ENCODE peak calls at places on chromosomes 4 and X, in six cellular contexts. One of them, this sample, is unnamed.

GRCh38 chr4:1879491-1879890 is 8.3 kb downstream of the NSD2 start:
- DNase-seq in GM12878: no peak
- DNase-seq in HCT116: no peak
- DNase-seq in ovary: no peak
- DNase-seq in uterus: no peak
- DNase-seq in A549: no peak
- DNase-seq in this sample: no peak

GRCh38 chr4:41526628-41527027 is 11.3 kb upstream of the LIMCH1 start:
- DNase-seq in HCT116: no peak
- DNase-seq in A549: peak
- DNase-seq in uterus: no peak
- DNase-seq in ovary: no peak
- DNase-seq in GM12878: no peak
- DNase-seq in this sample: no peak

GRCh38 chr4:145098675-145099037 is 545 bp downstream of the ABCE1 start:
- DNase-seq in HCT116: peak
- DNase-seq in A549: peak
- DNase-seq in GM12878: no peak
- DNase-seq in uterus: no peak
- DNase-seq in ovary: no peak
- DNase-seq in this sample: no peak

GRCh38 chr4:67776746-67777145 is 22.6 kb upstream of the GNRHR start:
- DNase-seq in ovary: no peak
- DNase-seq in uterus: no peak
- DNase-seq in A549: no peak
- DNase-seq in GM12878: no peak
- DNase-seq in HCT116: no peak
- DNase-seq in this sample: no peak

GRCh38 chr4:83269256-83269655 is 15.3 kb downstream of the COQ2 start:
- DNase-seq in uterus: no peak
- DNase-seq in GM12878: no peak
- DNase-seq in HCT116: no peak
- DNase-seq in A549: no peak
- DNase-seq in ovary: no peak
- DNase-seq in this sample: no peak

GRCh38 chr4:185711764-185712163 is 100.2 kb downstream of the SORBS2 start:
- DNase-seq in ovary: no peak
- DNase-seq in A549: no peak
- DNase-seq in GM12878: no peak
- DNase-seq in uterus: no peak
- DNase-seq in HCT116: no peak
- DNase-seq in this sample: no peak

GRCh38 chr4:43296946-43297528 is 404.5 kb downstream of the GRXCR1 start:
- DNase-seq in HCT116: no peak
- DNase-seq in ovary: no peak
- DNase-seq in uterus: no peak
- DNase-seq in A549: no peak
- DNase-seq in GM12878: no peak
- DNase-seq in this sample: no peak

GRCh38 chr4:101969965-101970364 is 179.4 kb downstream of the BANK1 start:
- DNase-seq in HCT116: no peak
- DNase-seq in uterus: no peak
- DNase-seq in GM12878: no peak
- DNase-seq in ovary: no peak
- DNase-seq in A549: peak
- DNase-seq in this sample: no peak

GRCh38 chr4:77347341-77347740 is 190.3 kb downstream of the CCNG2 start:
- DNase-seq in GM12878: no peak
- DNase-seq in A549: peak
- DNase-seq in HCT116: no peak
- DNase-seq in ovary: no peak
- DNase-seq in uterus: no peak
- DNase-seq in this sample: no peak

GRCh38 chr4:1115528-1116293 is 2.3 kb upstream of the RNF212 start:
- DNase-seq in A549: no peak
- DNase-seq in uterus: no peak
- DNase-seq in ovary: no peak
- DNase-seq in HCT116: no peak
- DNase-seq in GM12878: no peak
- DNase-seq in this sample: no peak

GRCh38 chr4:2337896-2338295 is 76.0 kb upstream of the MXD4 start:
- DNase-seq in GM12878: no peak
- DNase-seq in ovary: no peak
- DNase-seq in uterus: no peak
- DNase-seq in A549: no peak
- DNase-seq in HCT116: no peak
- DNase-seq in this sample: no peak

GRCh38 chr4:184413227-184414064 is 60.9 kb downstream of the IRF2 start:
- DNase-seq in HCT116: no peak
- DNase-seq in A549: no peak
- DNase-seq in uterus: no peak
- DNase-seq in GM12878: no peak
- DNase-seq in ovary: no peak
- DNase-seq in this sample: no peak

GRCh38 chr4:61375316-61375715 is 175.2 kb downstream of the ADGRL3 start:
- DNase-seq in HCT116: no peak
- DNase-seq in ovary: no peak
- DNase-seq in uterus: no peak
- DNase-seq in GM12878: no peak
- DNase-seq in A549: no peak
- DNase-seq in this sample: no peak

GRCh38 chr4:90445380-90445779 is 318.2 kb downstream of the CCSER1 start:
- DNase-seq in ovary: no peak
- DNase-seq in HCT116: no peak
- DNase-seq in uterus: no peak
- DNase-seq in GM12878: no peak
- DNase-seq in A549: no peak
- DNase-seq in this sample: no peak

GRCh38 chr4:168844261-168845039 is 165.6 kb downstream of the CBR4 start:
- DNase-seq in HCT116: no peak
- DNase-seq in GM12878: no peak
- DNase-seq in ovary: no peak
- DNase-seq in A549: no peak
- DNase-seq in uterus: no peak
- DNase-seq in this sample: no peak

GRCh38 chr4:15414601-15415091 is 13.2 kb upstream of the C1QTNF7 start:
- DNase-seq in HCT116: no peak
- DNase-seq in A549: peak
- DNase-seq in uterus: no peak
- DNase-seq in ovary: no peak
- DNase-seq in GM12878: no peak
- DNase-seq in this sample: no peak

GRCh38 chr4:166594326-166594946 is 639.9 kb downstream of the SPOCK3 start:
- DNase-seq in ovary: no peak
- DNase-seq in A549: peak
- DNase-seq in uterus: no peak
- DNase-seq in HCT116: peak
- DNase-seq in GM12878: peak
- DNase-seq in this sample: no peak

GRCh38 chr4:103012594-103012993 is 6.9 kb downstream of the SLC9B1 start:
- DNase-seq in A549: no peak
- DNase-seq in GM12878: no peak
- DNase-seq in HCT116: no peak
- DNase-seq in ovary: no peak
- DNase-seq in uterus: no peak
- DNase-seq in this sample: no peak

GRCh38 chr4:38523524-38524448 is 140.2 kb upstream of the KLF3 start:
- DNase-seq in A549: no peak
- DNase-seq in GM12878: peak
- DNase-seq in HCT116: no peak
- DNase-seq in uterus: no peak
- DNase-seq in ovary: no peak
- DNase-seq in this sample: no peak

GRCh38 chrX:44314259-44314734 is 29.2 kb downstream of the EFHC2 start:
- DNase-seq in ovary: no peak
- DNase-seq in GM12878: no peak
- DNase-seq in A549: no peak
- DNase-seq in uterus: no peak
- DNase-seq in HCT116: no peak
- DNase-seq in this sample: no peak

GRCh38 chr4:25358515-25359275 is 18.4 kb upstream of the ANAPC4 start:
- DNase-seq in A549: no peak
- DNase-seq in uterus: no peak
- DNase-seq in GM12878: no peak
- DNase-seq in ovary: no peak
- DNase-seq in HCT116: no peak
- DNase-seq in this sample: no peak

GRCh38 chr4:137283737-137284136 is 248.6 kb downstream of the PCDH18 start:
- DNase-seq in HCT116: no peak
- DNase-seq in uterus: no peak
- DNase-seq in A549: no peak
- DNase-seq in ovary: no peak
- DNase-seq in GM12878: no peak
- DNase-seq in this sample: no peak

GRCh38 chr4:73252001-73252400 is 6.6 kb downstream of the ANKRD17 start:
- DNase-seq in GM12878: no peak
- DNase-seq in A549: no peak
- DNase-seq in uterus: no peak
- DNase-seq in HCT116: no peak
- DNase-seq in ovary: no peak
- DNase-seq in this sample: no peak

GRCh38 chr4:15779336-15779735 is 1.2 kb downstream of the CD38 start:
- DNase-seq in GM12878: no peak
- DNase-seq in ovary: peak
- DNase-seq in A549: peak
- DNase-seq in uterus: peak
- DNase-seq in HCT116: no peak
- DNase-seq in this sample: no peak

GRCh38 chr4:184193556-184194525 is 23.8 kb downstream of the ENPP6 start:
- DNase-seq in A549: no peak
- DNase-seq in GM12878: no peak
- DNase-seq in uterus: no peak
- DNase-seq in HCT116: no peak
- DNase-seq in ovary: no peak
- DNase-seq in this sample: no peak

GRCh38 chrX:23644744-23645143 is 22.5 kb upstream of the PRDX4 start:
- DNase-seq in GM12878: no peak
- DNase-seq in ovary: peak
- DNase-seq in uterus: no peak
- DNase-seq in A549: no peak
- DNase-seq in HCT116: no peak
- DNase-seq in this sample: no peak

GRCh38 chrX:100662791-100663190 is 18.8 kb downstream of the SRPX2 start:
- DNase-seq in HCT116: no peak
- DNase-seq in GM12878: no peak
- DNase-seq in uterus: no peak
- DNase-seq in ovary: no peak
- DNase-seq in A549: no peak
- DNase-seq in this sample: no peak

GRCh38 chr4:73816814-73817213 is 19.7 kb upstream of the CXCL6 start:
- DNase-seq in GM12878: no peak
- DNase-seq in ovary: no peak
- DNase-seq in HCT116: no peak
- DNase-seq in uterus: no peak
- DNase-seq in A549: peak
- DNase-seq in this sample: no peak

GRCh38 chr4:78780093-78780492 is 3.9 kb downstream of the BMP2K start:
- DNase-seq in ovary: no peak
- DNase-seq in HCT116: no peak
- DNase-seq in GM12878: no peak
- DNase-seq in A549: no peak
- DNase-seq in uterus: no peak
- DNase-seq in this sample: no peak
- TF ChIP-seq POLR2A in ovary: no peak
- TF ChIP-seq POLR2A in HCT116: no peak
- TF ChIP-seq POLR2A in GM12878: no peak
- TF ChIP-seq POLR2A in A549: no peak
- TF ChIP-seq POLR2A in uterus: no peak
- TF ChIP-seq POLR2A in this sample: no peak

GRCh38 chrX:134026732-134027311 is 41.4 kb upstream of the GPC3 start:
- DNase-seq in GM12878: no peak
- DNase-seq in ovary: peak
- DNase-seq in uterus: peak
- DNase-seq in HCT116: peak
- DNase-seq in A549: peak
- DNase-seq in this sample: no peak
- H3K4me3 ChIP-seq in GM12878: no peak
- H3K4me3 ChIP-seq in ovary: no peak
- H3K4me3 ChIP-seq in uterus: no peak
- H3K4me3 ChIP-seq in HCT116: no peak
- H3K4me3 ChIP-seq in A549: no peak
- H3K4me3 ChIP-seq in this sample: no peak

GRCh38 chr4:30416547-30416946 is 303.6 kb upstream of the PCDH7 start:
- DNase-seq in GM12878: no peak
- DNase-seq in HCT116: no peak
- DNase-seq in ovary: no peak
- DNase-seq in uterus: no peak
- DNase-seq in A549: no peak
- DNase-seq in this sample: no peak
- TF ChIP-seq POLR2A in GM12878: no peak
- TF ChIP-seq POLR2A in HCT116: no peak
- TF ChIP-seq POLR2A in ovary: no peak
- TF ChIP-seq POLR2A in uterus: no peak
- TF ChIP-seq POLR2A in A549: no peak
- TF ChIP-seq POLR2A in this sample: no peak

GRCh38 chr4:153573881-153574807 is 108.0 kb downstream of the TMEM131L start:
- DNase-seq in HCT116: peak
- DNase-seq in uterus: peak
- DNase-seq in A549: peak
- DNase-seq in GM12878: no peak
- DNase-seq in ovary: peak
- DNase-seq in this sample: no peak
- H3K4me3 ChIP-seq in HCT116: no peak
- H3K4me3 ChIP-seq in uterus: no peak
- H3K4me3 ChIP-seq in A549: no peak
- H3K4me3 ChIP-seq in GM12878: no peak
- H3K4me3 ChIP-seq in ovary: no peak
- H3K4me3 ChIP-seq in this sample: no peak

GRCh38 chr4:81622474-81623198 is 150.9 kb upstream of the RASGEF1B start:
- DNase-seq in A549: no peak
- DNase-seq in uterus: no peak
- DNase-seq in ovary: no peak
- DNase-seq in HCT116: no peak
- DNase-seq in GM12878: no peak
- DNase-seq in this sample: no peak
- TF ChIP-seq POLR2A in A549: no peak
- TF ChIP-seq POLR2A in uterus: no peak
- TF ChIP-seq POLR2A in ovary: no peak
- TF ChIP-seq POLR2A in HCT116: no peak
- TF ChIP-seq POLR2A in GM12878: no peak
- TF ChIP-seq POLR2A in this sample: no peak